ENCODE peak calls at places on chromosome 9, in four cellular contexts. E is upper lobe of left lung, P is HepG2, Q is stomach. N is an unnamed sample. For H3K4me1, the result is how much of the 10 kb centered on the place peaks cover.

GRCh38 chr9:8284835-8285234 is 485.3 kb upstream of the DMAC1 start:
- DNase-seq in E (no peak), P (no peak), Q (no peak), N (no peak)

GRCh38 chr9:33820231-33820745 is 3.3 kb downstream of the UBE2R2 start:
- DNase-seq in E (no peak), P (no peak), Q (no peak), N (no peak)

GRCh38 chr9:121274851-121275250 is 6.9 kb downstream of the GSN start:
- DNase-seq in E (no peak), P (no peak), Q (no peak), N (no peak)

GRCh38 chr9:89923961-89924504 is 319.2 kb downstream of the GADD45G start:
- DNase-seq in E (no peak), P (peak), Q (peak), N (peak)

GRCh38 chr9:130197888-130198287 is 25.7 kb downstream of the NCS1 start:
- DNase-seq in E (no peak), P (no peak), Q (peak), N (no peak)

GRCh38 chr9:122195875-122196274 is 32.9 kb downstream of the LHX6 start:
- DNase-seq in E (no peak), P (no peak), Q (no peak), N (no peak)

GRCh38 chr9:83596899-83597504 is 25.9 kb upstream of the IDNK start:
- DNase-seq in E (no peak), P (no peak), Q (no peak), N (no peak)

GRCh38 chr9:97938081-97938644 is at the start of gene HEMGN:
- DNase-seq in E (no peak), P (no peak), Q (no peak), N (no peak)

GRCh38 chr9:21744874-21745273 is 57.6 kb upstream of the MTAP start:
- DNase-seq in E (no peak), P (no peak), Q (no peak), N (no peak)

GRCh38 chr9:14616188-14616982 is 76.8 kb downstream of the ZDHHC21 start:
- DNase-seq in E (no peak), P (peak), Q (no peak), N (no peak)

GRCh38 chr9:79778581-79778980 is 206.8 kb downstream of the TLE4 start:
- DNase-seq in E (no peak), P (no peak), Q (no peak), N (no peak)

GRCh38 chr9:112180387-112180881 is 5.3 kb upstream of the SUSD1 start:
- DNase-seq in E (no peak), P (peak), Q (no peak), N (no peak)

DNA sequence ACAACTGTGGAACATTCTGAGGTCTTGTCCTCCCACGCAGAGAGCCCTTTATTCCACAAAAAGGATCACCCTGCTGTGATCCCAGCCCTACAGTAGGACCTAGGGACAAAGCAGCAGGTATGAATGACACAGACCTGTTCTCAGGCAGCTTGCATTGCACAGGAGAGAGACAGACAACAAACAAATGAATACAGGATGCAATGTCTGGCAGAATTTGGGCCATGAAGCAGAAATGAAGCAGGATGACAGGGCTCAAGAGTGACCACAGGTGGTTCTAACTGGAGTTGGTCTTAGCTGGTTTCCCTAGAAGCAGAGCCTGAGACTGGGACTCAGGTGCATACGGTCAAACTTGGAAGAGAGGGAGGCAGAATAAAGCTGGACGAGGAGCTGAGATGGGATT is 388.8 kb downstream of the CDK5RAP2 start:
- DNase-seq in E (no peak), P (no peak), Q (no peak), N (no peak)
- H3K4me1 ChIP-seq in E (under half), P (under half), Q (under half), N (under half)

GRCh38 chr9:128822407-128823042 is 4.2 kb downstream of the ENDOG start:
- DNase-seq in E (no peak), P (no peak), Q (no peak), N (no peak)

GRCh38 chr9:128823362-128823902 is 5.1 kb downstream of the ENDOG start:
- DNase-seq in E (no peak), P (no peak), Q (no peak), N (no peak)

GRCh38 chr9:128820665-128821583 is 2.6 kb downstream of the ENDOG start:
- DNase-seq in E (no peak), P (no peak), Q (no peak), N (no peak)

GRCh38 chr9:128819716-128820664 is 1.7 kb downstream of the ENDOG start:
- DNase-seq in E (no peak), P (no peak), Q (no peak), N (no peak)

GRCh38 chr9:128821584-128822406 is 3.5 kb downstream of the ENDOG start:
- DNase-seq in E (no peak), P (no peak), Q (no peak), N (no peak)
- TF ChIP-seq POLR2A in E (no peak), P (no peak), Q (no peak), N (no peak)

GRCh38 chr9:16255217-16255616 is 615.3 kb downstream of the BNC2 start:
- DNase-seq in E (no peak), P (no peak), Q (no peak), N (no peak)

GRCh38 chr9:16254674-16255073 is 615.8 kb downstream of the BNC2 start:
- DNase-seq in E (no peak), P (no peak), Q (no peak), N (no peak)

GRCh38 chr9:16257604-16258003 is 612.9 kb downstream of the BNC2 start:
- DNase-seq in E (no peak), P (no peak), Q (no peak), N (no peak)

GRCh38 chr9:16258708-16259107 is 611.8 kb downstream of the BNC2 start:
- DNase-seq in E (no peak), P (no peak), Q (no peak), N (no peak)

DNA sequence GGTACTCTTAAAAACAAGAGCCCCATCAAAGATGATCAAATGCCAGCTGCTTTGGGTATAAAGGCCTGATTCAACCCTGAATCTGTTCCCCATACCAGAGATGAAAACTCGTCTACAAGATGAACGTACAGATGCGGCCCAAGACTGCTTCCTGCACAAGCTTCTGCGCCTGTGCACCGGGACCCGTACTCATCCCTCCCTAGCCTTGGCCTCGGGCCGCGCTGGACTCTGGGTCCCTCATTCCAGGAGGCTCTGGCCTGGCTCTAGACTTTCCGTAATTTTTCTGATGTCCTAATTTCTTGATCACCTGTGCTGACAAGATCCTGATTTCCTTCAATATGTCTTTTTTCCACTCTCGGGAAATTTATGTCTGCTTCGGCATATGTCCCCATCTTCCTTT is 612.3 kb downstream of the BNC2 start:
- DNase-seq in E (no peak), P (no peak), Q (no peak), N (no peak)
- H3K4me1 ChIP-seq in E (under half), P (under half), Q (under half), N (under half)

GRCh38 chr9:127114606-127115005 is 7.8 kb downstream of the ANGPTL2 start:
- DNase-seq in E (no peak), P (no peak), Q (no peak), N (no peak)

GRCh38 chr9:127112683-127113539 is 9.5 kb downstream of the ANGPTL2 start:
- DNase-seq in E (no peak), P (no peak), Q (peak), N (no peak)

GRCh38 chr9:127113540-127113928 is 8.9 kb downstream of the ANGPTL2 start:
- DNase-seq in E (no peak), P (no peak), Q (no peak), N (no peak)

GRCh38 chr9:127109212-127109711 is 13.2 kb downstream of the ANGPTL2 start:
- DNase-seq in E (no peak), P (peak), Q (no peak), N (no peak)

GRCh38 chr9:127112056-127112455 is 10.4 kb downstream of the ANGPTL2 start:
- DNase-seq in E (no peak), P (no peak), Q (peak), N (no peak)
- TF ChIP-seq POLR2A in E (no peak), P (no peak), Q (no peak), N (no peak)

GRCh38 chr9:127545196-127546124 is 66.6 kb upstream of the STXBP1 start:
- DNase-seq in E (peak), P (peak), Q (peak), N (no peak)
- H3K4me1 ChIP-seq in E (half or more), P (half or more), Q (half or more), N (half or more)

GRCh38 chr9:129101279-129101678 is 9.3 kb downstream of the CRAT start:
- DNase-seq in E (no peak), P (no peak), Q (no peak), N (no peak)

GRCh38 chr9:129102791-129103594 is 7.6 kb downstream of the CRAT start:
- DNase-seq in E (peak), P (peak), Q (peak), N (no peak)

GRCh38 chr9:129098328-129098727 is 12.3 kb downstream of the CRAT start:
- DNase-seq in E (no peak), P (no peak), Q (no peak), N (no peak)

GRCh38 chr9:129102095-129102525 is 8.5 kb downstream of the CRAT start:
- DNase-seq in E (no peak), P (no peak), Q (no peak), N (no peak)

GRCh38 chr9:129100383-129101169 is 10.0 kb downstream of the CRAT start:
- DNase-seq in E (no peak), P (no peak), Q (no peak), N (no peak)
- TF ChIP-seq POLR2A in E (no peak), P (peak), Q (no peak), N (no peak)